ENCODE peak calls at places on chromosomes 4 and X, in seven cellular contexts. One of them, this sample, is unnamed.

GRCh38 chrX:128020701-128021100 is 31.5 kb downstream of the ACTRT1 start:
- DNase-seq in right cardiac atrium: no peak
- DNase-seq in cardiac muscle cell: no peak
- DNase-seq in NCI-H524: no peak
- DNase-seq in NCI-H1694 treated with DMSO at 0.1 percent for 48 hours: no peak
- DNase-seq in stimulated activated CD4-positive, alpha-beta T cell treated with anti-CD3 and anti-CD28 coated beads, Interleukin-1b, Interleukin-23, amount 100 ng/mL, for 1 hour: no peak
- DNase-seq in AG04450: no peak
- DNase-seq in this sample: no peak

GRCh38 chrX:19673334-19674040 is 158.2 kb upstream of the MAP3K15 start:
- DNase-seq in stimulated activated CD4-positive, alpha-beta T cell treated with anti-CD3 and anti-CD28 coated beads, Interleukin-1b, Interleukin-23, amount 100 ng/mL, for 1 hour: no peak
- DNase-seq in NCI-H1694 treated with DMSO at 0.1 percent for 48 hours: peak
- DNase-seq in cardiac muscle cell: no peak
- DNase-seq in right cardiac atrium: peak
- DNase-seq in AG04450: peak
- DNase-seq in NCI-H524: no peak
- DNase-seq in this sample: peak

GRCh38 chr4:55253911-55254593 is 92.0 kb upstream of the SRD5A3 start:
- DNase-seq in AG04450: no peak
- DNase-seq in right cardiac atrium: no peak
- DNase-seq in NCI-H1694 treated with DMSO at 0.1 percent for 48 hours: no peak
- DNase-seq in NCI-H524: no peak
- DNase-seq in stimulated activated CD4-positive, alpha-beta T cell treated with anti-CD3 and anti-CD28 coated beads, Interleukin-1b, Interleukin-23, amount 100 ng/mL, for 1 hour: no peak
- DNase-seq in cardiac muscle cell: peak
- DNase-seq in this sample: no peak

GRCh38 chrX:48897157-48897620 is 379 bp downstream of the TIMM17B start:
- DNase-seq in stimulated activated CD4-positive, alpha-beta T cell treated with anti-CD3 and anti-CD28 coated beads, Interleukin-1b, Interleukin-23, amount 100 ng/mL, for 1 hour: no peak
- DNase-seq in cardiac muscle cell: peak
- DNase-seq in NCI-H1694 treated with DMSO at 0.1 percent for 48 hours: peak
- DNase-seq in AG04450: no peak
- DNase-seq in right cardiac atrium: peak
- DNase-seq in NCI-H524: peak
- DNase-seq in this sample: peak

GRCh38 chr4:46123872-46124755 is at the start of gene GABRG1:
- DNase-seq in NCI-H524: peak
- DNase-seq in NCI-H1694 treated with DMSO at 0.1 percent for 48 hours: no peak
- DNase-seq in cardiac muscle cell: peak
- DNase-seq in stimulated activated CD4-positive, alpha-beta T cell treated with anti-CD3 and anti-CD28 coated beads, Interleukin-1b, Interleukin-23, amount 100 ng/mL, for 1 hour: no peak
- DNase-seq in AG04450: no peak
- DNase-seq in right cardiac atrium: no peak
- DNase-seq in this sample: peak

GRCh38 chrX:68273887-68274286 is 159.4 kb downstream of the OPHN1 start:
- DNase-seq in stimulated activated CD4-positive, alpha-beta T cell treated with anti-CD3 and anti-CD28 coated beads, Interleukin-1b, Interleukin-23, amount 100 ng/mL, for 1 hour: no peak
- DNase-seq in AG04450: no peak
- DNase-seq in NCI-H1694 treated with DMSO at 0.1 percent for 48 hours: no peak
- DNase-seq in right cardiac atrium: no peak
- DNase-seq in NCI-H524: no peak
- DNase-seq in cardiac muscle cell: no peak
- DNase-seq in this sample: no peak

GRCh38 chrX:106467943-106468342 is 143.8 kb upstream of the RADX start:
- DNase-seq in cardiac muscle cell: no peak
- DNase-seq in NCI-H524: no peak
- DNase-seq in right cardiac atrium: no peak
- DNase-seq in AG04450: no peak
- DNase-seq in NCI-H1694 treated with DMSO at 0.1 percent for 48 hours: no peak
- DNase-seq in stimulated activated CD4-positive, alpha-beta T cell treated with anti-CD3 and anti-CD28 coated beads, Interleukin-1b, Interleukin-23, amount 100 ng/mL, for 1 hour: no peak
- DNase-seq in this sample: no peak

GRCh38 chr4:102400898-102401297 is 55.6 kb upstream of the SLC39A8 start:
- DNase-seq in right cardiac atrium: no peak
- DNase-seq in AG04450: no peak
- DNase-seq in stimulated activated CD4-positive, alpha-beta T cell treated with anti-CD3 and anti-CD28 coated beads, Interleukin-1b, Interleukin-23, amount 100 ng/mL, for 1 hour: no peak
- DNase-seq in cardiac muscle cell: no peak
- DNase-seq in NCI-H524: no peak
- DNase-seq in NCI-H1694 treated with DMSO at 0.1 percent for 48 hours: no peak
- DNase-seq in this sample: no peak

GRCh38 chrX:87732133-87732532 is 214.5 kb downstream of the KLHL4 start:
- DNase-seq in NCI-H524: no peak
- DNase-seq in stimulated activated CD4-positive, alpha-beta T cell treated with anti-CD3 and anti-CD28 coated beads, Interleukin-1b, Interleukin-23, amount 100 ng/mL, for 1 hour: no peak
- DNase-seq in cardiac muscle cell: peak
- DNase-seq in NCI-H1694 treated with DMSO at 0.1 percent for 48 hours: no peak
- DNase-seq in right cardiac atrium: no peak
- DNase-seq in AG04450: no peak
- DNase-seq in this sample: no peak

GRCh38 chr4:39151120-39151713 is 31.1 kb upstream of the WDR19 start:
- DNase-seq in stimulated activated CD4-positive, alpha-beta T cell treated with anti-CD3 and anti-CD28 coated beads, Interleukin-1b, Interleukin-23, amount 100 ng/mL, for 1 hour: no peak
- DNase-seq in cardiac muscle cell: no peak
- DNase-seq in right cardiac atrium: no peak
- DNase-seq in AG04450: peak
- DNase-seq in NCI-H1694 treated with DMSO at 0.1 percent for 48 hours: no peak
- DNase-seq in NCI-H524: no peak
- DNase-seq in this sample: no peak

GRCh38 chrX:69362889-69363288 is 141.2 kb upstream of the NALF2 start:
- DNase-seq in stimulated activated CD4-positive, alpha-beta T cell treated with anti-CD3 and anti-CD28 coated beads, Interleukin-1b, Interleukin-23, amount 100 ng/mL, for 1 hour: no peak
- DNase-seq in NCI-H1694 treated with DMSO at 0.1 percent for 48 hours: peak
- DNase-seq in AG04450: no peak
- DNase-seq in NCI-H524: peak
- DNase-seq in right cardiac atrium: peak
- DNase-seq in cardiac muscle cell: no peak
- DNase-seq in this sample: no peak

GRCh38 chrX:72351606-72352338 is 46.1 kb upstream of the CITED1 start:
- DNase-seq in NCI-H524: no peak
- DNase-seq in cardiac muscle cell: no peak
- DNase-seq in AG04450: no peak
- DNase-seq in stimulated activated CD4-positive, alpha-beta T cell treated with anti-CD3 and anti-CD28 coated beads, Interleukin-1b, Interleukin-23, amount 100 ng/mL, for 1 hour: no peak
- DNase-seq in right cardiac atrium: no peak
- DNase-seq in NCI-H1694 treated with DMSO at 0.1 percent for 48 hours: no peak
- DNase-seq in this sample: peak

GRCh38 chr4:187663076-187663475 is 332.5 kb upstream of the ZFP42 start:
- DNase-seq in right cardiac atrium: no peak
- DNase-seq in NCI-H1694 treated with DMSO at 0.1 percent for 48 hours: no peak
- DNase-seq in stimulated activated CD4-positive, alpha-beta T cell treated with anti-CD3 and anti-CD28 coated beads, Interleukin-1b, Interleukin-23, amount 100 ng/mL, for 1 hour: no peak
- DNase-seq in cardiac muscle cell: no peak
- DNase-seq in AG04450: no peak
- DNase-seq in NCI-H524: no peak
- DNase-seq in this sample: no peak

GRCh38 chrX:10011261-10011931 is 44.2 kb downstream of the CLDN34 start:
- DNase-seq in AG04450: no peak
- DNase-seq in right cardiac atrium: no peak
- DNase-seq in NCI-H1694 treated with DMSO at 0.1 percent for 48 hours: no peak
- DNase-seq in NCI-H524: no peak
- DNase-seq in cardiac muscle cell: no peak
- DNase-seq in stimulated activated CD4-positive, alpha-beta T cell treated with anti-CD3 and anti-CD28 coated beads, Interleukin-1b, Interleukin-23, amount 100 ng/mL, for 1 hour: no peak
- DNase-seq in this sample: no peak

GRCh38 chr4:56653461-56654237 is 27.4 kb downstream of the HOPX start:
- DNase-seq in NCI-H1694 treated with DMSO at 0.1 percent for 48 hours: no peak
- DNase-seq in NCI-H524: no peak
- DNase-seq in stimulated activated CD4-positive, alpha-beta T cell treated with anti-CD3 and anti-CD28 coated beads, Interleukin-1b, Interleukin-23, amount 100 ng/mL, for 1 hour: no peak
- DNase-seq in AG04450: no peak
- DNase-seq in right cardiac atrium: no peak
- DNase-seq in cardiac muscle cell: no peak
- DNase-seq in this sample: no peak

GRCh38 chr4:59647011-59647410 is 1553.1 kb upstream of the ADGRL3 start:
- DNase-seq in right cardiac atrium: no peak
- DNase-seq in NCI-H1694 treated with DMSO at 0.1 percent for 48 hours: no peak
- DNase-seq in stimulated activated CD4-positive, alpha-beta T cell treated with anti-CD3 and anti-CD28 coated beads, Interleukin-1b, Interleukin-23, amount 100 ng/mL, for 1 hour: no peak
- DNase-seq in NCI-H524: no peak
- DNase-seq in cardiac muscle cell: no peak
- DNase-seq in AG04450: no peak
- DNase-seq in this sample: no peak

GRCh38 chr4:5192271-5192670 is 141.0 kb downstream of the STK32B start:
- DNase-seq in AG04450: no peak
- DNase-seq in NCI-H524: no peak
- DNase-seq in cardiac muscle cell: no peak
- DNase-seq in stimulated activated CD4-positive, alpha-beta T cell treated with anti-CD3 and anti-CD28 coated beads, Interleukin-1b, Interleukin-23, amount 100 ng/mL, for 1 hour: no peak
- DNase-seq in right cardiac atrium: no peak
- DNase-seq in NCI-H1694 treated with DMSO at 0.1 percent for 48 hours: no peak
- DNase-seq in this sample: no peak

GRCh38 chr4:153472122-153473037 is 6.2 kb downstream of the TMEM131L start:
- DNase-seq in NCI-H524: no peak
- DNase-seq in cardiac muscle cell: no peak
- DNase-seq in stimulated activated CD4-positive, alpha-beta T cell treated with anti-CD3 and anti-CD28 coated beads, Interleukin-1b, Interleukin-23, amount 100 ng/mL, for 1 hour: no peak
- DNase-seq in right cardiac atrium: no peak
- DNase-seq in AG04450: no peak
- DNase-seq in NCI-H1694 treated with DMSO at 0.1 percent for 48 hours: no peak
- DNase-seq in this sample: no peak

GRCh38 chr4:89598602-89599001 is 238.4 kb downstream of the SNCA start:
- DNase-seq in AG04450: peak
- DNase-seq in NCI-H1694 treated with DMSO at 0.1 percent for 48 hours: peak
- DNase-seq in cardiac muscle cell: no peak
- DNase-seq in NCI-H524: peak
- DNase-seq in stimulated activated CD4-positive, alpha-beta T cell treated with anti-CD3 and anti-CD28 coated beads, Interleukin-1b, Interleukin-23, amount 100 ng/mL, for 1 hour: no peak
- DNase-seq in right cardiac atrium: no peak
- DNase-seq in this sample: peak

GRCh38 chr4:111494471-111494870 is 650.8 kb upstream of the FAM241A start:
- DNase-seq in stimulated activated CD4-positive, alpha-beta T cell treated with anti-CD3 and anti-CD28 coated beads, Interleukin-1b, Interleukin-23, amount 100 ng/mL, for 1 hour: no peak
- DNase-seq in cardiac muscle cell: no peak
- DNase-seq in right cardiac atrium: no peak
- DNase-seq in NCI-H1694 treated with DMSO at 0.1 percent for 48 hours: no peak
- DNase-seq in AG04450: no peak
- DNase-seq in NCI-H524: no peak
- DNase-seq in this sample: no peak

GRCh38 chr4:108068422-108068821 is 78.7 kb downstream of the HADH start:
- DNase-seq in AG04450: no peak
- DNase-seq in NCI-H1694 treated with DMSO at 0.1 percent for 48 hours: no peak
- DNase-seq in cardiac muscle cell: no peak
- DNase-seq in stimulated activated CD4-positive, alpha-beta T cell treated with anti-CD3 and anti-CD28 coated beads, Interleukin-1b, Interleukin-23, amount 100 ng/mL, for 1 hour: no peak
- DNase-seq in right cardiac atrium: no peak
- DNase-seq in NCI-H524: no peak
- DNase-seq in this sample: no peak

GRCh38 chr4:1365271-1366178 is 18.5 kb downstream of the UVSSA start:
- DNase-seq in NCI-H524: no peak
- DNase-seq in AG04450: no peak
- DNase-seq in cardiac muscle cell: no peak
- DNase-seq in right cardiac atrium: no peak
- DNase-seq in stimulated activated CD4-positive, alpha-beta T cell treated with anti-CD3 and anti-CD28 coated beads, Interleukin-1b, Interleukin-23, amount 100 ng/mL, for 1 hour: no peak
- DNase-seq in NCI-H1694 treated with DMSO at 0.1 percent for 48 hours: peak
- DNase-seq in this sample: no peak

GRCh38 chr4:10640535-10641159 is 43.9 kb downstream of the CLNK start:
- DNase-seq in NCI-H524: no peak
- DNase-seq in cardiac muscle cell: no peak
- DNase-seq in AG04450: no peak
- DNase-seq in NCI-H1694 treated with DMSO at 0.1 percent for 48 hours: no peak
- DNase-seq in right cardiac atrium: no peak
- DNase-seq in stimulated activated CD4-positive, alpha-beta T cell treated with anti-CD3 and anti-CD28 coated beads, Interleukin-1b, Interleukin-23, amount 100 ng/mL, for 1 hour: no peak
- DNase-seq in this sample: no peak

GRCh38 chrX:110321081-110321480 is 3.2 kb upstream of the AMMECR1 start:
- DNase-seq in NCI-H524: no peak
- DNase-seq in stimulated activated CD4-positive, alpha-beta T cell treated with anti-CD3 and anti-CD28 coated beads, Interleukin-1b, Interleukin-23, amount 100 ng/mL, for 1 hour: no peak
- DNase-seq in AG04450: no peak
- DNase-seq in NCI-H1694 treated with DMSO at 0.1 percent for 48 hours: no peak
- DNase-seq in right cardiac atrium: no peak
- DNase-seq in cardiac muscle cell: no peak
- DNase-seq in this sample: no peak

GRCh38 chr4:128191115-128191897 is 96.3 kb downstream of the PGRMC2 start:
- DNase-seq in right cardiac atrium: peak
- DNase-seq in NCI-H524: peak
- DNase-seq in NCI-H1694 treated with DMSO at 0.1 percent for 48 hours: peak
- DNase-seq in AG04450: peak
- DNase-seq in stimulated activated CD4-positive, alpha-beta T cell treated with anti-CD3 and anti-CD28 coated beads, Interleukin-1b, Interleukin-23, amount 100 ng/mL, for 1 hour: peak
- DNase-seq in cardiac muscle cell: peak
- DNase-seq in this sample: peak

GRCh38 chr4:6532102-6532501 is 42.9 kb upstream of the MAN2B2 start:
- DNase-seq in NCI-H524: no peak
- DNase-seq in NCI-H1694 treated with DMSO at 0.1 percent for 48 hours: no peak
- DNase-seq in stimulated activated CD4-positive, alpha-beta T cell treated with anti-CD3 and anti-CD28 coated beads, Interleukin-1b, Interleukin-23, amount 100 ng/mL, for 1 hour: no peak
- DNase-seq in right cardiac atrium: no peak
- DNase-seq in cardiac muscle cell: no peak
- DNase-seq in AG04450: no peak
- DNase-seq in this sample: no peak

GRCh38 chr4:145153181-145153903 is 27.0 kb downstream of the OTUD4 start:
- DNase-seq in NCI-H524: no peak
- DNase-seq in right cardiac atrium: no peak
- DNase-seq in stimulated activated CD4-positive, alpha-beta T cell treated with anti-CD3 and anti-CD28 coated beads, Interleukin-1b, Interleukin-23, amount 100 ng/mL, for 1 hour: no peak
- DNase-seq in cardiac muscle cell: no peak
- DNase-seq in NCI-H1694 treated with DMSO at 0.1 percent for 48 hours: no peak
- DNase-seq in AG04450: no peak
- DNase-seq in this sample: no peak

GRCh38 chrX:13223868-13224555 is 95.8 kb downstream of the ATXN3L start:
- DNase-seq in stimulated activated CD4-positive, alpha-beta T cell treated with anti-CD3 and anti-CD28 coated beads, Interleukin-1b, Interleukin-23, amount 100 ng/mL, for 1 hour: no peak
- DNase-seq in NCI-H524: no peak
- DNase-seq in cardiac muscle cell: no peak
- DNase-seq in AG04450: peak
- DNase-seq in NCI-H1694 treated with DMSO at 0.1 percent for 48 hours: peak
- DNase-seq in right cardiac atrium: peak
- DNase-seq in this sample: no peak